ENCODE peak calls at places on chromosomes 1 and 21, in five cellular contexts. J, N, Z, I and T are unnamed samples.

GRCh38 chr1:31567956-31568570 is 8.3 kb upstream of the TINAGL1 start:
- DNase-seq in J (no peak), N (no peak), Z (no peak), I (no peak), T (peak)

GRCh38 chr1:156926175-156926574 is 5.7 kb downstream of the LRRC71 start:
- DNase-seq in J (peak), N (no peak), Z (no peak), I (peak), T (peak)

GRCh38 chr1:235941852-235942624 is 75.3 kb upstream of the LYST start:
- DNase-seq in J (peak), N (no peak), Z (no peak), I (no peak), T (no peak)

GRCh38 chr1:3164671-3165070 is 95.7 kb downstream of the PRDM16 start:
- DNase-seq in J (no peak), N (no peak), Z (no peak), I (no peak), T (no peak)

GRCh38 chr1:181318858-181319235 is 164.5 kb upstream of the CACNA1E start:
- DNase-seq in J (peak), N (no peak), Z (no peak), I (no peak), T (no peak)

GRCh38 chr1:208031316-208031931 is 120.5 kb upstream of the CD34 start:
- DNase-seq in J (no peak), N (no peak), Z (no peak), I (no peak), T (no peak)

GRCh38 chr21:16978309-16978895 is 534.4 kb upstream of the CXADR start:
- DNase-seq in J (no peak), N (no peak), Z (no peak), I (no peak), T (peak)

GRCh38 chr1:3074297-3074741 is 5.3 kb downstream of the PRDM16 start:
- DNase-seq in J (peak), N (peak), Z (no peak), I (no peak), T (peak)

GRCh38 chr1:117871013-117871412 is 58.4 kb downstream of the GDAP2 start:
- DNase-seq in J (no peak), N (no peak), Z (no peak), I (no peak), T (no peak)

GRCh38 chr1:42824481-42825057 is 7.4 kb upstream of the SVBP start:
- DNase-seq in J (peak), N (no peak), Z (no peak), I (no peak), T (no peak)

GRCh38 chr1:27990920-27991537 is 31.3 kb downstream of the XKR8 start:
- DNase-seq in J (no peak), N (no peak), Z (no peak), I (no peak), T (no peak)

GRCh38 chr1:27993241-27993640 is 33.5 kb downstream of the XKR8 start:
- DNase-seq in J (no peak), N (no peak), Z (no peak), I (no peak), T (no peak)

GRCh38 chr1:27994060-27994459 is 34.3 kb downstream of the XKR8 start:
- DNase-seq in J (peak), N (no peak), Z (no peak), I (no peak), T (no peak)

GRCh38 chr1:27992271-27992670 is 32.5 kb downstream of the XKR8 start:
- DNase-seq in J (no peak), N (no peak), Z (peak), I (no peak), T (no peak)
- H3K27ac ChIP-seq in J (no peak), N (no peak), Z (peak), I (no peak), T (no peak)

GRCh38 chr1:59071289-59071688 is 225.6 kb upstream of the FGGY start:
- DNase-seq in J (no peak), N (no peak), Z (no peak), I (no peak), T (no peak)
- H3K27ac ChIP-seq in J (no peak), N (peak), Z (no peak), I (no peak), T (peak)

GRCh38 chr21:43573921-43574320 is 85.4 kb downstream of the HSF2BP start:
- DNase-seq in J (no peak), N (no peak), Z (no peak), I (no peak), T (no peak)
- H3K27ac ChIP-seq in J (no peak), N (no peak), Z (no peak), I (no peak), T (no peak)

GRCh38 chr1:54579337-54579781 is 31.3 kb downstream of the ACOT11 start:
- DNase-seq in J (peak), N (no peak), Z (no peak), I (no peak), T (peak)
- H3K27ac ChIP-seq in J (peak), N (no peak), Z (no peak), I (no peak), T (no peak)

DNA sequence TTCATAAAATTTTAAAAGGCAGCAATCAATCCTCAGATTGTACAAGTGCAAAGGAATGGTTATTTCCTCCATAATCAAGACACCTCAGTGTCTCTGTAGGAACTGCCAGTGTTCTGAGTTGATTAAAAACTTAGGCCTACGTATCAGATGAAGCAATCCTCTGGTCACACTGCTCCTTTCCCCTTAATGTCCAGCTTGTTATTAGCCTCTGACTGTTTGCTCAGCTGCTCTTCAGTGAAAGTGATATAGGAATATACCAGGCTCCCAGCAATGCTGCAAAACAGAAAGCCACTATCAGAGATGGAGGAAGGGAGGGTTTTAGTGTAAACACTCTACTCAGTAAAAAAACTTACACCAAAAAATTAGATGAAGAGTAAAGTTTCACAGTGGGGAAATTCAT is 49.8 kb downstream of the SLC35D1 start:
- DNase-seq in J (no peak), N (no peak), Z (no peak), I (no peak), T (no peak)
- H3K27ac ChIP-seq in J (no peak), N (no peak), Z (no peak), I (no peak), T (no peak)

GRCh38 chr1:210377934-210378333 is 49.2 kb downstream of the HHAT start:
- DNase-seq in J (no peak), N (no peak), Z (no peak), I (no peak), T (no peak)

GRCh38 chr1:210374600-210374953 is 45.9 kb downstream of the HHAT start:
- DNase-seq in J (no peak), N (no peak), Z (no peak), I (no peak), T (no peak)

GRCh38 chr1:210378721-210379120 is 50.0 kb downstream of the HHAT start:
- DNase-seq in J (no peak), N (no peak), Z (no peak), I (no peak), T (no peak)

GRCh38 chr1:210373878-210374599 is 45.3 kb downstream of the HHAT start:
- DNase-seq in J (peak), N (no peak), Z (peak), I (peak), T (no peak)

DNA sequence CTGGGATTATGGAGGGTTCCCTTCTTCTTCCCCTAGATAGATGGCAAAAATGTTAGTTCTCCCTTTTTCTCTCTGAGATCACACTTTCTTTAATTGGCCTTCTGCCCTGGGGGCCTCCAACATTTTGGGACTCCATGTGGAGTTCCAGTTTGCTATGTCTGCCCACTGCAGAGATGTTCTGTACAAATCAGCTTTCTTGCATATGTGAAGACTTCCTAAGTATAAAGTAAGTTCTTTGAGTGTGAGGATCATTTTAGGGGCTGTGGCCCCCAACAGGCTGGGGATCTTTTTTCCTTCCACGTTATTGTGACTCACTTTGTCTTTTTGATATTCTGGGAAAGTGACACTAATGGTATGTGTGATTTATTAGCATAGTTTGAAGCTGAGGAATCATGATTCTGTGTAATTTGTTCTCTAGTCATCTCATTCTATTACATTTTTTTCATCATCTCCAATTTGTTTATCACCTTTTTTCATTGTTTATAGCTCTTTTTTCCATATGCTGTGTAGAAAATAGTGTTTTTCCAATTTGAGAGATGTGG is 48.2 kb downstream of the HHAT start:
- DNase-seq in J (no peak), N (no peak), Z (no peak), I (no peak), T (no peak)
- H3K27ac ChIP-seq in J (no peak), N (no peak), Z (no peak), I (no peak), T (no peak)

DNA sequence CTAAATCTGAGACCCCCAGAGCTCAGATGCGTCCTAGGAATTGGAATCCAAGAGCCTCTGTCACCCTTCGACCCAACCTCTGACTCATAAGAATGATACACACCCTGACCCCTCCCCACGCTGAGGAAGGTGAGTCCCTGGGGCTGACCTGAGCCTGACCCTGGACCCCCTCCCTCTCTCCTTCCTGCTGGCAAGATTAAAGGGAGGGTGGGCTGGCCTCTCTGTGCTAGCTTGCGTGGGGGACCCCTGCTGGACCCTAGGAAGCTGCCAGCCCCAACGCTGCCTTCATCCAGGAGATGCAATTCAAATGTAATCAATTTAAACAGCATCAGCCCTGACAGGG is 627 bp downstream of the PLEKHA6 start:
- DNase-seq in J (peak), N (no peak), Z (no peak), I (no peak), T (no peak)
- H3K27ac ChIP-seq in J (no peak), N (no peak), Z (no peak), I (no peak), T (no peak)